ENCODE peak calls at places on chromosome 17, in seven cellular contexts. R is dorsolateral prefrontal cortex; W is endodermal cell; I is lung; Q is CD8-positive, alpha-beta T cell; D is K562; Y is AG04450. G is an unnamed sample.

GRCh38 chr17:72465191-72466024 is 344.6 kb downstream of the SOX9 start:
- DNase-seq in Q (no peak), R (no peak), I (no peak), W (peak; percentile 83), D (no peak), Y (peak; percentile 54), G (no peak)

GRCh38 chr17:61285483-61286320 is 113.9 kb upstream of the TBX2 start:
- DNase-seq in D (no peak), Y (peak; percentile 85), W (peak; percentile 86), R (no peak), Q (no peak), I (no peak), G (no peak)

GRCh38 chr17:62601438-62601837 is 26.0 kb upstream of the MRC2 start:
- DNase-seq in Q (no peak), R (peak; percentile 32), D (no peak), I (no peak), W (no peak), Y (no peak), G (no peak)

GRCh38 chr17:37025241-37025640 is 76.5 kb downstream of the AATF start:
- DNase-seq in W (no peak), R (no peak), Y (no peak), I (no peak), D (no peak), Q (no peak), G (no peak)

GRCh38 chr17:29760279-29760721 is 137.6 kb upstream of the CORO6 start:
- DNase-seq in W (no peak), Y (no peak), I (no peak), D (no peak), Q (peak; percentile 70), R (no peak), G (no peak)

GRCh38 chr17:47465165-47465564 is 65.7 kb upstream of the NPEPPS start:
- DNase-seq in Y (no peak), W (no peak), D (no peak), R (no peak), Q (no peak), I (no peak), G (no peak)

GRCh38 chr17:47373002-47373401 is 49.2 kb downstream of the EFCAB13 start:
- DNase-seq in D (no peak), I (no peak), W (no peak), R (no peak), Y (no peak), Q (no peak), G (no peak)

GRCh38 chr17:71631483-71631882 is 489.3 kb upstream of the SOX9 start:
- DNase-seq in Y (no peak), R (no peak), D (no peak), I (no peak), Q (no peak), W (no peak), G (no peak)

GRCh38 chr17:74199306-74200092 is 4.0 kb upstream of the RPL38 start:
- DNase-seq in D (peak; percentile 81), W (peak; percentile 97), Q (peak; percentile 49), I (peak; percentile 64), Y (no peak), R (peak; percentile 74), G (peak; percentile 74)

GRCh38 chr17:50604470-50604869 is 30.2 kb upstream of the ABCC3 start:
- DNase-seq in D (no peak), Y (no peak), Q (no peak), I (no peak), W (peak; percentile 84), R (no peak), G (no peak)

GRCh38 chr17:34610506-34610905 is 31.1 kb downstream of the TMEM132E start:
- DNase-seq in R (no peak), D (no peak), I (no peak), Y (no peak), Q (no peak), W (no peak), G (no peak)

GRCh38 chr17:42409467-42410351 is 13.3 kb downstream of the CAVIN1 start:
- DNase-seq in Q (no peak), R (no peak), D (no peak), Y (peak; percentile 75), W (peak; percentile 38), I (peak; percentile 79), G (no peak)

GRCh38 chr17:64154321-64155089 is 24.6 kb upstream of the ERN1 start:
- DNase-seq in Y (no peak), R (peak; percentile 32), Q (no peak), W (peak; percentile 73), D (no peak), I (no peak), G (no peak)

GRCh38 chr17:75876190-75876937 is 2.0 kb downstream of the TRIM47 start:
- DNase-seq in W (peak; percentile 89), R (no peak), Y (no peak), D (no peak), I (peak; percentile 74), Q (peak; percentile 89), G (no peak)
- TF ChIP-seq CTCF in W (peak; percentile 61), R (peak; percentile 8), Y (peak; percentile 17), D (peak; percentile 9), I (no peak), Q (peak; percentile 15), G (peak; percentile 30)

DNA sequence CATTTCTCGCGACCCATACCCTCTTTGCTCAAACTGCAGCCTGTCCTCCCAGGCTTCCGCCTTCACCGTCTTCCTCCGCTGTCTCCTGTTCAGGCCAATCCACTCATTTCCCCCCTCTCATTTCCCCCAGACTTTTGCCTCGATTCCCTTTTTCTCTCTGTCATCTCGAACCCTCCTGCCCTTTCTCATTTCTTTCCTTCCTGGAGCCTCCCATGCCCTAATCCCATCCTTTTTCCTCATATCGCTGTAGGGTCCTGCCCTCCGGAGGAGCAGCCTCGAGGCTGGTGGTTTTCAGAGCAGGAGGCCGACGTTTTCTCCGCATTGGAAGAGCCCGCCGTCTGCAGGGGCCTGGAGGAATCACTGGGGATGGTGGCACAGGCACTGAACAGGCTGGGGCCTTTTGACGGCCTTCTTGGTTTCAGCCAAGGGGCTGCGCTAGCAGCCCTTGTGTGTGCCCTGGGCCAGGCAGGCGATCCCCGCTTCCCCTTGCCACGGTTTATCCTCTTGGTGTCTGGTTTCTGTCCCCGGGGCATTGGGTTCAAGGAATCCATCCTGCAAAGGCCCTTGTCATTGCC is 620 bp downstream of the OVCA2 start:
- DNase-seq in Y (no peak), W (peak; percentile 86), I (no peak), D (peak; percentile 26), Q (no peak), R (no peak), G (no peak)
- TF ChIP-seq CTCF in Y (peak; percentile 43), W (no peak), I (no peak), D (no peak), Q (no peak), R (no peak), G (peak; percentile 13)

GRCh38 chr17:1561420-1562177 is 993 bp downstream of the PITPNA start:
- DNase-seq in D (no peak), W (peak; percentile 83), I (no peak), Q (peak; percentile 36), Y (no peak), R (no peak), G (peak; percentile 42)
- TF ChIP-seq CTCF in D (no peak), W (peak; percentile 48), I (no peak), Q (peak; percentile 38), Y (peak; percentile 38), R (no peak), G (peak; percentile 45)

DNA sequence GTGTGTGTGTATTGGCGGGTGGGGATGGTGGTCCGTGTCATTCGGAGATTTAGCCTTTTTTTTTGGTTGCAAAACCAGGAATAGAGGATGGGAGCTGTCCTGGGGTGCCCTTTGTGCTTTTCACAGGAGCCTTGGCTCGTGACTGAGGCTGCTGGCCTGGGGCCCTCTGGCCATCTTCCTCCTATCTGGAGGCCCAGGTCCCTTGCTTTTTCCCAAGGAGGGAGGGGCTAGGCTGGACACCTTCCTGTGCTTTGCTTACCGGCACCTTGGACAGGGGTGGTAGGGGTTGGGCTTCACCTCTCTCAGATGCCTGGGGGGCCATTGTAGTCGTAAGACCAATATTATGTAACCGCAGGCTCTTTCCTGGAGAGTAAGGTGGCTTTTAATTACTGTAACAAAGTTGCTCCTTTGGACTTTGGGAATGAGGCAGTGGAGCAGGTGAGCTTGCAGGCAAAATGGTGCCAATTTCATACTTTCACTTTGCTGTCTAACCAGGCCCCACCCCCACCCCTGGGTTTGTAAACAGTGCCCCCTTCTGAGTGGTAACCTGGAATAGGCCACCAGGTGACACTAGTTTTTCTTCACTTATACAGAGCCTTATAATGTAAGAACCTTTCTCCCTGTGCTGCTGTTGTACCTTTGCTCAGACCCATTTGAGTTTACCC is 1.2 kb downstream of the DYNLL2 start:
- DNase-seq in I (peak; percentile 45), Y (no peak), Q (peak; percentile 66), R (no peak), D (peak; percentile 49), W (peak; percentile 83), G (no peak)
- TF ChIP-seq CTCF in I (no peak), Y (peak; percentile 14), Q (no peak), R (no peak), D (peak; percentile 32), W (peak; percentile 55), G (peak; percentile 35)

GRCh38 chr17:32443827-32444300 is 446 bp upstream of the PSMD11 start:
- DNase-seq in Y (no peak), R (peak; percentile 14), D (no peak), Q (no peak), I (no peak), W (no peak), G (no peak)
- TF ChIP-seq CTCF in Y (no peak), R (no peak), D (no peak), Q (no peak), I (no peak), W (peak; percentile 99), G (no peak)

GRCh38 chr17:9767432-9767991 is 23.9 kb downstream of the DHRS7C start:
- DNase-seq in Y (no peak), D (no peak), R (no peak), Q (no peak), I (no peak), W (peak; percentile 50), G (no peak)

GRCh38 chr17:9769036-9769695 is 22.2 kb downstream of the DHRS7C start:
- DNase-seq in Q (no peak), D (no peak), R (no peak), Y (no peak), W (peak; percentile 57), I (no peak), G (no peak)

GRCh38 chr17:9766970-9767369 is 24.4 kb downstream of the DHRS7C start:
- DNase-seq in I (no peak), W (no peak), R (no peak), Y (no peak), D (no peak), Q (no peak), G (no peak)

GRCh38 chr17:9771465-9771864 is 19.9 kb downstream of the DHRS7C start:
- DNase-seq in D (no peak), R (no peak), I (no peak), Y (no peak), W (no peak), Q (no peak), G (no peak)

DNA sequence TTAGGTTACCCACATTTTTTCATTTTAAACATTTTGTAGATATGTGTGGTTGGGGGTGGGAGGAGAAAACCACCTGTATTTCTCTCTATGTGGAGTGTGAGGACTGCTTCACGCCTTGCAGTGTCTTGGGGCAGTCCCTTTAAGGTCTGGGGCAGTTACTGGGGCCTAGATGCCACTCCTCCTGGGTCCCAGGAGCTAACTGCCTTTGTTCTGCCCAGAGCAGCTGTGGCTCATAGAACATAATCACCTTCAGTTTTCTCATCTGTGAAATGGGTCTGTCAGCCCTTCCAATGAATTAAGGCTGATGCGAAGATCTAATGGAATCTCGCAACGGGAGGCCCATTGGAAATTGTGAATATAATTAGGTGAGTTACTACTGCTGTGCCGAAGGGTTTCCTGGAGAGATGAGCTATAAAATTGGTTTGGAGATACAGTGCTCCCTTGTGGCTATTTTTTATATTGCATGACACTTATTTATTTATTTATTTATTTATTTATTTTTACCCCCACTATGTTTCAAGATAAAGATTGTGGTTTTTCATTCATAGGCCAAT is 22.9 kb downstream of the DHRS7C start:
- DNase-seq in Q (no peak), R (no peak), Y (no peak), W (peak; percentile 65), D (peak; percentile 20), I (no peak), G (no peak)
- TF ChIP-seq CTCF in Q (peak; percentile 59), R (peak; percentile 60), Y (peak; percentile 26), W (peak; percentile 78), D (no peak), I (no peak), G (peak; percentile 72)